ENCODE peak calls at places on chromosomes 16 and 17, in ten cellular contexts. A, X, B, Y, G, T, J, U, M and O are unnamed samples.

GRCh38 chr16:56451753-56452689 is 667 bp downstream of the OGFOD1 start:
- DNase-seq in A (no peak), X (no peak), B (no peak), Y (peak), G (peak), T (no peak), J (no peak), U (no peak), M (peak), O (no peak)

GRCh38 chr16:82582971-82583370 is 43.8 kb upstream of the CDH13 start:
- DNase-seq in A (no peak), X (no peak), B (no peak), Y (no peak), G (no peak), T (no peak), J (no peak), U (no peak), M (no peak), O (no peak)

GRCh38 chr16:78150233-78150632 is 50.8 kb downstream of the WWOX start:
- DNase-seq in A (no peak), X (no peak), B (no peak), Y (no peak), G (no peak), T (no peak), J (no peak), U (no peak), M (no peak), O (no peak)

GRCh38 chr17:18951941-18952842 is at the start of gene SLC5A10:
- DNase-seq in A (no peak), X (no peak), B (no peak), Y (no peak), G (no peak), T (no peak), J (no peak), U (no peak), M (no peak), O (no peak)

GRCh38 chr17:59914274-59914854 is 21.4 kb downstream of the RPS6KB1 start:
- DNase-seq in A (no peak), X (no peak), B (no peak), Y (peak), G (peak), T (no peak), J (peak), U (no peak), M (peak), O (no peak)

GRCh38 chr17:29007456-29008455 is 1.9 kb upstream of the SEZ6 start:
- DNase-seq in A (no peak), X (no peak), B (no peak), Y (no peak), G (peak), T (no peak), J (no peak), U (no peak), M (peak), O (no peak)

GRCh38 chr17:37818689-37819088 is 73.8 kb upstream of the HNF1B start:
- DNase-seq in A (no peak), X (no peak), B (no peak), Y (no peak), G (peak), T (no peak), J (no peak), U (no peak), M (no peak), O (no peak)

GRCh38 chr17:55420776-55421178 is 858 bp downstream of the MMD start:
- DNase-seq in A (no peak), X (no peak), B (peak), Y (no peak), G (no peak), T (peak), J (peak), U (peak), M (no peak), O (no peak)

GRCh38 chr17:38451030-38451839 is 23.0 kb downstream of the ARHGAP23 start:
- DNase-seq in A (no peak), X (no peak), B (no peak), Y (no peak), G (peak), T (no peak), J (no peak), U (no peak), M (no peak), O (no peak)

GRCh38 chr17:4445731-4446130 is 12.0 kb downstream of the SPNS3 start:
- DNase-seq in A (no peak), X (no peak), B (no peak), Y (no peak), G (no peak), T (no peak), J (no peak), U (no peak), M (no peak), O (no peak)

GRCh38 chr17:81460856-81461460 is 51.6 kb downstream of the ACTG1 start:
- DNase-seq in A (no peak), X (no peak), B (no peak), Y (no peak), G (no peak), T (no peak), J (no peak), U (no peak), M (no peak), O (no peak)